ENCODE peak calls at places on chromosomes 12 and 14, in seven cellular contexts. U is Peyer's patch, A is GM23338, N is GM12878, D is mesenchymal stem cell, K is OCI-LY7, R is uterus. L is an unnamed sample.

GRCh38 chr12:111024205-111024794 is 103.9 kb upstream of the MYL2 start:
- DNase-seq in U (peak; percentile 30), A (peak; percentile 88), N (peak; percentile 4), D (peak; percentile 18), K (peak; percentile 74), R (no peak), L (peak; percentile 73)

GRCh38 chr12:6186114-6186827 is 13.9 kb upstream of the CD9 start:
- DNase-seq in U (no peak), A (no peak), N (no peak), D (no peak), K (no peak), R (no peak), L (no peak)

GRCh38 chr14:65070710-65071033 is 31.6 kb downstream of the MAX start:
- DNase-seq in U (no peak), A (no peak), N (no peak), D (no peak), K (no peak), R (no peak), L (no peak)

GRCh38 chr14:75123991-75124390 is 2.9 kb downstream of the NEK9 start:
- DNase-seq in U (no peak), A (no peak), N (no peak), D (peak; percentile 92), K (no peak), R (no peak), L (no peak)

GRCh38 chr12:47814539-47815170 is 5.0 kb downstream of the HDAC7 start:
- DNase-seq in U (no peak), A (no peak), N (no peak), D (no peak), K (no peak), R (no peak), L (no peak)

GRCh38 chr14:68458840-68459469 is 333.9 kb downstream of the ZFP36L1 start:
- DNase-seq in U (no peak), A (peak; percentile 60), N (no peak), D (peak; percentile 90), K (no peak), R (peak; percentile 42), L (peak; percentile 66)

GRCh38 chr14:84520711-84521338 is 1009.1 kb upstream of the FLRT2 start:
- DNase-seq in U (no peak), A (no peak), N (no peak), D (no peak), K (no peak), R (no peak), L (no peak)

GRCh38 chr14:50901361-50901760 is 29.5 kb downstream of the ABHD12B start:
- DNase-seq in U (no peak), A (no peak), N (no peak), D (no peak), K (peak; percentile 59), R (no peak), L (no peak)

GRCh38 chr14:67526676-67527459 is 6.2 kb upstream of the PLEKHH1 start:
- DNase-seq in U (peak; percentile 40), A (peak; percentile 89), N (peak; percentile 13), D (peak; percentile 60), K (peak; percentile 53), R (no peak), L (no peak)

GRCh38 chr12:75724913-75725312 is 213.5 kb upstream of the KRR1 start:
- DNase-seq in U (no peak), A (no peak), N (no peak), D (peak; percentile 92), K (no peak), R (peak; percentile 39), L (no peak)

GRCh38 chr14:68297871-68298468 is 478.4 kb downstream of the RAD51B start:
- DNase-seq in U (no peak), A (peak; percentile 77), N (no peak), D (peak; percentile 25), K (no peak), R (no peak), L (no peak)

GRCh38 chr14:99384446-99385417 is 95.9 kb downstream of the SETD3 start:
- DNase-seq in U (no peak), A (no peak), N (no peak), D (no peak), K (no peak), R (no peak), L (no peak)

GRCh38 chr12:94956936-94957464 is 46.5 kb downstream of the NDUFA12 start:
- DNase-seq in U (no peak), A (no peak), N (no peak), D (peak; percentile 9), K (no peak), R (no peak), L (no peak)

GRCh38 chr12:15856097-15856982 is 25.8 kb upstream of the STRAP start:
- DNase-seq in U (peak; percentile 30), A (peak; percentile 72), N (peak; percentile 40), D (peak; percentile 78), K (peak; percentile 60), R (no peak), L (no peak)

GRCh38 chr14:97458302-97459137 is 661.3 kb downstream of the VRK1 start:
- DNase-seq in U (peak; percentile 75), A (peak; percentile 83), N (no peak), D (no peak), K (no peak), R (peak; percentile 15), L (no peak)

GRCh38 chr14:105167303-105168092 is 1.1 kb downstream of the JAG2 start:
- DNase-seq in U (no peak), A (peak; percentile 50), N (no peak), D (no peak), K (no peak), R (no peak), L (no peak)

GRCh38 chr14:105165761-105166485 is 2.7 kb downstream of the JAG2 start:
- DNase-seq in U (no peak), A (no peak), N (no peak), D (no peak), K (no peak), R (no peak), L (no peak)

GRCh38 chr14:105166571-105167302 is 1.8 kb downstream of the JAG2 start:
- DNase-seq in U (no peak), A (no peak), N (no peak), D (no peak), K (no peak), R (no peak), L (no peak)

GRCh38 chr14:105163040-105163742 is 5.4 kb downstream of the JAG2 start:
- DNase-seq in U (no peak), A (no peak), N (no peak), D (no peak), K (no peak), R (no peak), L (no peak)

GRCh38 chr14:105165134-105165704 is 3.4 kb downstream of the JAG2 start:
- DNase-seq in U (no peak), A (no peak), N (no peak), D (no peak), K (peak; percentile 32), R (no peak), L (no peak)
- H3K4me3 ChIP-seq in U (no peak overlapping the region), A (no peak overlapping the region), N (no peak overlapping the region), D (no peak overlapping the region), K (no peak overlapping the region), R (no peak overlapping the region), L (no peak overlapping the region)

DNA sequence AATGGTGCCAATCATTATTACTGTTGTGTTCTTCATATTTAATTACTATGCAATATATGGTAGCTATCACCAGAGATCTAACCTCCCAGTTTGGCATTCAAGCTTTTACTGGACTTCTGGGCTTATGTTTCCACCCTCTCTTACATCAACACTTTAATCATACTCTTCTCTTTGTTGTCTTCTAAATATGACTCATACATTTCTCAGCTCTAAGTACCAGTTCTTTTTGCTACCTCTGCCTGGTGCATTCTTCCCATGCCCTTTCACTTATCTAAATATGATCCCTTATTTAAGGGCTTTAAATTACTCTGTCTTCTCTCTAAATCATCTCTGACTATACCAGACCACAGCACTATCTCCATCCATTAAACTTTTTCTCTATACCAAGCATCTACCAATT is 246.1 kb upstream of the CCDC196 start:
- DNase-seq in U (no peak), A (no peak), N (no peak), D (no peak), K (no peak), R (no peak), L (no peak)
- H3K27ac ChIP-seq in U (no peak overlapping the region), A (no peak overlapping the region), N (no peak overlapping the region), D (no peak overlapping the region), K (no peak overlapping the region), R (no peak overlapping the region), L (no peak overlapping the region)

DNA sequence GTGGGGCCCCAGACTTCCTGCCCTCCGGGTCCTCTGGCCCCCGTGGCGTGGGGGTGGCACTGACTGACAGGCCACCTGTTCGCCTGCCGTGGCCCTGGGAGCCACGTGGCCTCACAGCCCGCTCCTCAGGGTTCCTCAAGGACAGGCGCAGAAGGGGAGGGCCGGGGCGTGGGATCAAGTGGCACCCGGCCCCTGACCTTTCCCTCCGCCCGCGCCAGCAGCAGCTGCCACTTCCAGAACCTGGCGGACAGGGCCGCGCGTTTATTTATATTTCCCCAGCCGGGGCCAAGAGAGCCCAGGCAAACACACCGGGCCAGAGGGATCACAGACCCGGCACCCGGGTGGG is 92.6 kb downstream of the RFLNA start:
- DNase-seq in U (no peak), A (no peak), N (no peak), D (peak; percentile 50), K (no peak), R (no peak), L (peak; percentile 81)
- H3K4me3 ChIP-seq in U (peak overlapping the region; percentile 71), A (no peak overlapping the region), N (no peak overlapping the region), D (peak overlapping the region; percentile 85), K (no peak overlapping the region), R (peak overlapping the region; percentile 42), L (peak overlapping the region; percentile 56)

GRCh38 chr12:10021342-10021741 is 9.1 kb upstream of the CLEC9A start:
- DNase-seq in U (no peak), A (no peak), N (no peak), D (no peak), K (no peak), R (no peak), L (no peak)

GRCh38 chr12:10027311-10028099 is 3.0 kb upstream of the CLEC9A start:
- DNase-seq in U (no peak), A (no peak), N (no peak), D (peak; percentile 73), K (no peak), R (no peak), L (no peak)

GRCh38 chr12:10030446-10030845 is at the start of gene CLEC9A:
- DNase-seq in U (no peak), A (no peak), N (no peak), D (no peak), K (no peak), R (no peak), L (no peak)

GRCh38 chr12:10025236-10025635 is 5.2 kb upstream of the CLEC9A start:
- DNase-seq in U (no peak), A (no peak), N (no peak), D (no peak), K (no peak), R (no peak), L (no peak)
- H3K27ac ChIP-seq in U (no peak overlapping the region), A (no peak overlapping the region), N (no peak overlapping the region), D (no peak overlapping the region), K (no peak overlapping the region), R (no peak overlapping the region), L (no peak overlapping the region)

GRCh38 chr12:67633024-67633423 is 15.5 kb upstream of the DYRK2 start:
- DNase-seq in U (no peak), A (no peak), N (no peak), D (no peak), K (no peak), R (no peak), L (no peak)
- H3K4me3 ChIP-seq in U (no peak overlapping the region), A (no peak overlapping the region), N (no peak overlapping the region), D (no peak overlapping the region), K (no peak overlapping the region), R (no peak overlapping the region), L (no peak overlapping the region)

GRCh38 chr12:71492604-71493003 is 53.0 kb downstream of the LGR5 start:
- DNase-seq in U (no peak), A (no peak), N (no peak), D (no peak), K (no peak), R (no peak), L (no peak)
- H3K27ac ChIP-seq in U (no peak overlapping the region), A (no peak overlapping the region), N (no peak overlapping the region), D (no peak overlapping the region), K (no peak overlapping the region), R (no peak overlapping the region), L (no peak overlapping the region)

L was measured in upper lobe of right lung.